ENCODE peak calls at places on chromosomes 12 and 14, in ten cellular contexts. D is thoracic aorta, I is GM20000, B is vagina, F is A549, Q is fibroblast of the aortic adventitia, N is astrocyte of the cerebellum, Z is heart left ventricle, L is H9, R is endothelial cell. A is an unnamed sample.

GRCh38 chr12:108629824-108630476 is 3.7 kb downstream of the SELPLG start:
- DNase-seq in R (no peak), D (no peak), Q (peak), I (no peak), F (peak), N (no peak), L (no peak), B (no peak), Z (peak), A (peak)

GRCh38 chr14:87231336-87232026 is 761.5 kb downstream of the GALC start:
- DNase-seq in F (no peak), L (no peak), Q (no peak), R (no peak), D (no peak), B (no peak), I (no peak), N (no peak), Z (no peak), A (no peak)

GRCh38 chr12:113359939-113360748 is 1.8 kb downstream of the PLBD2 start:
- DNase-seq in Q (peak), Z (no peak), F (no peak), B (no peak), N (no peak), I (no peak), R (no peak), D (no peak), L (no peak), A (no peak)

GRCh38 chr14:105260826-105261438 is 12.6 kb downstream of the BTBD6 start:
- DNase-seq in B (no peak), L (peak), I (no peak), Q (no peak), D (no peak), F (no peak), Z (no peak), R (no peak), N (no peak), A (no peak)

GRCh38 chr14:69316449-69317391 is 56.8 kb downstream of the GALNT16 start:
- DNase-seq in B (peak), F (peak), Q (peak), Z (peak), L (peak), R (no peak), D (peak), I (no peak), N (peak), A (peak)

GRCh38 chr14:66038214-66038977 is 447.8 kb upstream of the CCDC196 start:
- DNase-seq in Z (no peak), N (no peak), I (no peak), F (peak), R (no peak), L (no peak), Q (peak), D (no peak), B (no peak), A (peak)

GRCh38 chr12:88595697-88596096 is 15.4 kb upstream of the KITLG start:
- DNase-seq in R (no peak), N (no peak), D (no peak), Q (no peak), L (no peak), F (no peak), I (no peak), B (no peak), Z (no peak), A (no peak)

GRCh38 chr12:32198555-32198954 is 91.9 kb downstream of the BICD1 start:
- DNase-seq in F (no peak), R (no peak), Q (no peak), B (no peak), L (no peak), Z (no peak), I (no peak), N (no peak), D (no peak), A (peak)

GRCh38 chr12:109111775-109112491 is 4.5 kb upstream of the ACACB start:
- DNase-seq in Z (peak), F (peak), D (no peak), Q (peak), L (peak), B (no peak), N (no peak), R (peak), I (peak), A (peak)

GRCh38 chr12:117967043-117967442 is 1.7 kb downstream of the KSR2 start:
- DNase-seq in N (no peak), F (no peak), I (no peak), Z (no peak), D (no peak), B (no peak), Q (no peak), L (no peak), R (no peak), A (no peak)

GRCh38 chr12:62760779-62761178 is 174.2 kb downstream of the PPM1H start:
- DNase-seq in I (peak), L (no peak), B (no peak), N (no peak), R (no peak), F (peak), D (no peak), Z (no peak), Q (peak), A (no peak)

GRCh38 chr14:30855345-30856037 is 18.9 kb upstream of the COCH start:
- DNase-seq in R (no peak), D (no peak), Q (no peak), I (peak), Z (no peak), B (no peak), F (no peak), L (no peak), N (no peak), A (no peak)

GRCh38 chr14:76647699-76648298 is 113.5 kb upstream of the VASH1 start:
- DNase-seq in N (peak), R (peak), I (peak), L (peak), F (peak), Z (peak), Q (peak), D (no peak), B (no peak), A (peak)

GRCh38 chr12:107404981-107405380 is 280.6 kb upstream of the PWP1 start:
- DNase-seq in B (no peak), I (peak), L (peak), Z (no peak), F (peak), N (no peak), Q (peak), D (no peak), R (peak), A (peak)

GRCh38 chr12:96164951-96165858 is 29.0 kb upstream of the ELK3 start:
- DNase-seq in Z (peak), I (no peak), Q (peak), F (no peak), D (no peak), B (no peak), N (no peak), R (peak), L (no peak), A (no peak)

GRCh38 chr12:95022477-95022876 is 19.0 kb upstream of the NDUFA12 start:
- DNase-seq in F (no peak), I (no peak), B (no peak), N (no peak), L (no peak), Q (no peak), D (no peak), Z (no peak), R (no peak), A (no peak)

GRCh38 chr12:90064759-90065158 is 356.1 kb upstream of the ATP2B1 start:
- DNase-seq in Q (peak), L (no peak), N (peak), B (no peak), F (no peak), Z (no peak), I (no peak), D (no peak), R (no peak), A (no peak)

GRCh38 chr14:104420990-104421389 is 158.6 kb upstream of the C14orf180 start:
- DNase-seq in N (no peak), Z (no peak), Q (no peak), L (peak), D (no peak), F (no peak), B (no peak), I (no peak), R (no peak), A (no peak)

GRCh38 chr12:53172352-53172751 is 8.2 kb upstream of the ZNF740 start:
- DNase-seq in Q (peak), L (no peak), F (no peak), B (no peak), I (no peak), N (no peak), R (no peak), Z (no peak), D (no peak), A (no peak)

GRCh38 chr12:54394281-54394719 is 9.8 kb upstream of the ZNF385A start:
- DNase-seq in B (no peak), Z (peak), L (peak), F (peak), Q (peak), N (peak), D (no peak), R (peak), I (no peak), A (peak)

DNA sequence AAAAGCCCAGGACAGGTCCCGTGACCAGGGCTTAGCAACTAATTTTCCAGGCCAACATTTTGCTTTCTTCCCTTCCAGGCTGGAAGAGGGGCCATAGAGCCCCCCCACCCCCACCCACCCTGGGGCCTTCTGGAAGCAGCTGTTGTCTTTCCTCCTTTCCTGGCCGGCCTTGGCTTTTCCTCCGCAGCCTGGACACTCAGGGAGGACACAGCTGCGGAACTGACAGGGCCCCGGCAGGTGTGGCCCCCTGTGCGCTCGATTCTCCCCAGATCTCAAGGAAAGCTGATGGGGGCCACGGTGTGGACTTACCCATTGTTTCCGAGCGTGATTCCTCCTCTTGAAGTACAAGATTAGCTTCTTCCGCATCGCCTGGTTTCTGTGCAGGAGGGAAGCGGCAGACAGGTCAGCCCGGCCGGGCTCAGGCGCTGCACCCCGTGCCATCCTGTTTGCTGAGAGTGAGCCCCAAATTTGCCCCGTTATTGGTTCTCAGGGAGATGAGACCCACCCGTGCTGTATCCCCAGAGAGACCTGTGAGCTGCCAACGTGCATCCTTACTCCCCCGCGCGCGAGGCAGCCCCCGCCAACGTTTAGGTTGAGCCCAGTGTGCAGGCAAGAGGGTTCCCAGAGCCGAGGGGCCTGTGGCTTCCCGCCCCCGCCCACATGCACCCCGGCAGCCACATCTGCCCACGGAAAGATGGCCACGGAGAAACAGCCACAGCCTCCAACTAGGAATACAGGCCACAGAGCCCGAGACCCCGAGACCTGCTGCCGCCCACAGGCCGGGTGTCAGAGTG is 129.6 kb downstream of the NCOR2 start:
- DNase-seq in Q (no peak), N (no peak), F (no peak), L (no peak), B (no peak), I (no peak), Z (no peak), R (no peak), D (no peak), A (no peak)
- TF ChIP-seq CTCF in Q (no peak), N (no peak), F (no peak), L (no peak), B (no peak), I (no peak), Z (no peak), R (no peak), D (no peak), A (no peak)

DNA sequence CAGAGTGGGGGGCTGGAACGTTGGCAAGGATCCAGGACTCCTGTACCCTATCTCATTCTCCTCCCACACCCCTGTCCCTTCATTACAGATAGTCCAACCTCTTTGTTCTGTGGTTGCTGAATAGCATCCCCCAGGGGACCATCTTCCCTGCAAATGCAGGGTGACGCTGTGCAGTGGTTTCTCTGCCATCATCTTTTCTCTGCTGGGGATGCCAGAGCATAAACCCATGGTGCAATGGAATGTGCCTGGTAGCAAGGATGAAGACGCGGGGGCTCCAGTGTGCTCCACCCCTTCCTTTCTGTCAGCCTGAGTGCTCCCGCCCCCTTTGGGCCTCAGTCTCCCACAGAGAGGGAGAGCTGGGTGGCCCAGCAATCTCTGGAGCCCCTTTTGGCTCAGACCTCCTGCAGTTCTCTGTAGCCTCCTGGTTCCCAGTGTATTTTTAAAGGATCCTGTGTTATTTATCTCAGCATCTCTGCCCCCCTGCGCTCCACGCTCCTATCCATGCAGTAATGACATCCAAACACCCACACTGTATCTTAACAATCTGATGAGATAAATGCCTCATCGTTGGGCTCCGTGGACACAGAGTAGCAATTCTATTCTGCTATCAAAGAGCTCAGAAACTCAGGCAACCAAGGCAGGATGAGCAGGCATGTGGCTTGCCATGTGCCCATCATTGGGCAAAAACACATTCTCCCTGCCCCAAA is 212.8 kb downstream of the CACNA1C start:
- DNase-seq in B (no peak), F (no peak), D (no peak), Z (no peak), Q (peak), N (no peak), L (no peak), I (no peak), R (no peak), A (no peak)
- TF ChIP-seq CTCF in B (no peak), F (no peak), D (no peak), Z (no peak), Q (no peak), N (no peak), L (no peak), I (no peak), R (no peak), A (no peak)

DNA sequence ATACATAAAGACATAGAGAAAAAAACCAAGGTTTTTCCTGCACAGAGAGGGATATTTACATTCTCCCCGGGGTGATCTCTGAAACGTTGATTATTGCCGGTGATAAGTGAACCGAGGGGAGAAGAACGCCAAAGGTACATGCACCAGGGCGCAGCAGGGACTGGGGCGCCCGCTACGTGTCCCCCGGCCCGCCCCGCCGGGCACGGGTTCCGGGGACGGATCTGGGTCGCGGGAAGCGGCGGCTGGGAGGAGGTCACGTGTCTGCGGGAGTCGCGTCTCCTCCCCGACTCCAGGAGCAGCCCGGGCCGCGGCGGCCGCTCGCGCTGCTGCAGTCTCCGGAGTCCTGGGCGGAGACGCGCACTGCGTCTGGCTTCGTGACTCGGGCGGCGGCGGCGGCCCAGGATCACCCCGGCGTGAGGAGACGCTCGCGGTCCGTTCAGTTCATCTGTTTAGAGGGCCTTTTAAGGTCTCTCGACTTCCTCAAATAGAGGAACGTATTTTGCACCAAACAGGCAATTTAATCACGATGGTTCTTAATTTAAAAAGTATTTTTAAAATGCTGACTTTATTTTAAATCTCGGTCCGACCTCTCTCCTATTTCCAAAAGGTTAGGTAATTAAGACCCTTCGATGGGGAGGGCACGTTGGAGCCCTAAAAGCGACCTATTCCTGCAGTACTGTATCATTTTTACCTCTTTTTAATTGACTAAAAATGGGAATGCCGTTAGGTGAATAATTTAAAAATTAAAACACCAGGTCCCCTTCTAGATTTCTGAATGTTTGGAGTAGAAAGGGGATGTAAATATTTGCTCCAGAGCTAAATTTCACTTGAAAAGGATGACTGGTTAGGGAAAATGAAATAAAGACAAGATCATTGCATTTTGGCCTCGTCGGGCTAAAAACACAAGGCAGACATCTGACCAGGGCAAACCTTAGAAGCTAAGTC is 1.8 kb upstream of the BHLHE41 start:
- DNase-seq in Z (peak), L (peak), F (peak), B (no peak), R (peak), N (no peak), Q (peak), I (peak), D (peak), A (peak)
- TF ChIP-seq CTCF in Z (no peak), L (no peak), F (no peak), B (no peak), R (no peak), N (no peak), Q (no peak), I (no peak), D (peak), A (no peak)

GRCh38 chr12:4355843-4356327 is 23.6 kb downstream of the FGF23 start:
- DNase-seq in N (no peak), L (peak), I (peak), B (no peak), Z (no peak), R (peak), D (no peak), Q (peak), F (peak), A (peak)
- TF ChIP-seq CTCF in N (peak), L (peak), I (peak), B (no peak), Z (peak), R (peak), D (no peak), Q (peak), F (peak), A (peak)

A was measured in MCF 10A.